ENCODE peak calls at places on chromosomes 3 and 15, in seven cellular contexts. N is choroid plexus epithelial cell, G is brain microvascular endothelial cell, K is fibroblast of pulmonary artery, P is astrocyte of the spinal cord, E is body of pancreas, U is fibroblast of lung. W is an unnamed sample.

GRCh38 chr15:60899322-60899966 is 329.7 kb downstream of the RORA start:
- DNase-seq in U (no peak), E (no peak), G (no peak), N (no peak), P (no peak), K (no peak), W (no peak)

GRCh38 chr3:75737831-75738493 is 47.4 kb downstream of the ZNF717 start:
- DNase-seq in K (peak; percentile 25), E (no peak), U (peak; percentile 19), P (peak; percentile 46), N (peak; percentile 32), G (no peak), W (no peak)

GRCh38 chr3:71695000-71695482 is 30.2 kb downstream of the EIF4E3 start:
- DNase-seq in N (peak; percentile 63), U (no peak), K (no peak), E (peak; percentile 45), P (no peak), G (no peak), W (no peak)

GRCh38 chr15:39110336-39110735 is 470.5 kb upstream of the THBS1 start:
- DNase-seq in U (peak; percentile 94), G (peak; percentile 62), K (peak; percentile 88), N (peak; percentile 44), E (no peak), P (peak; percentile 68), W (peak; percentile 77)

GRCh38 chr15:28786521-28786920 is 61.9 kb downstream of the GOLGA6L7 start:
- DNase-seq in P (no peak), N (peak; percentile 69), K (peak; percentile 80), U (peak; percentile 73), G (no peak), E (no peak), W (peak; percentile 21)

GRCh38 chr3:59186735-59187134 is 136.9 kb upstream of the CFAP20DC start:
- DNase-seq in P (no peak), N (no peak), G (no peak), K (no peak), E (no peak), U (no peak), W (no peak)

GRCh38 chr3:169362261-169362660 is 301.3 kb downstream of the MECOM start:
- DNase-seq in G (no peak), P (peak; percentile 56), N (peak; percentile 64), K (peak; percentile 71), U (peak; percentile 72), E (peak; percentile 73), W (no peak)

GRCh38 chr15:55221090-55222011 is 24.6 kb upstream of the RSL24D1 start:
- DNase-seq in K (peak; percentile 98), P (peak; percentile 86), U (peak; percentile 95), N (peak; percentile 99), G (peak; percentile 74), E (no peak), W (peak; percentile 91)

GRCh38 chr3:113097821-113098516 is 107.2 kb downstream of the GTPBP8 start:
- DNase-seq in P (peak; percentile 89), K (peak; percentile 64), G (peak; percentile 87), U (peak; percentile 92), N (peak; percentile 88), E (no peak), W (peak; percentile 62)

GRCh38 chr3:54600441-54601204 is 327.2 kb downstream of the LRTM1 start:
- DNase-seq in K (peak; percentile 3), E (no peak), P (no peak), G (no peak), U (no peak), N (no peak), W (no peak)
- H3K4me3 ChIP-seq in K (no peak overlapping the region), E (no peak overlapping the region), P (no peak overlapping the region), G (no peak overlapping the region), U (no peak overlapping the region), N (no peak overlapping the region), W (no peak overlapping the region)

DNA sequence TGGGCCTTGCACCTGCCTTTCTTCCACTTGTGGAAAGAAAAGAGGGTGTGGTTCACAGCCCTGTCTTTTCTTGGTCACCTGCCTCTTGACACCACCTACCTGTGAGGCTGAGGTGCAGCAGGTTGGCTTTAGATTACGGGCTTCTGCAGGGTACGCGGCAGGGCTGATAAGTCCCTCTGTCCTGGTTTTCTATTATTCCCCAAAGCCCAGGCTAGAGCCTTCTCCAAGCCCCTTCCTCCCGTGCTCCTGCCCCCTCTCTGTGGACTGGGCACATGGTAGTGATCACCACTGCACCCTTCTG is 44.8 kb upstream of the HACD2 start:
- DNase-seq in P (no peak), K (no peak), N (no peak), U (no peak), G (no peak), E (no peak), W (no peak)
- TF ChIP-seq CTCF in P (no peak), K (no peak), N (no peak), U (no peak), G (no peak), E (no peak), W (no peak)

DNA sequence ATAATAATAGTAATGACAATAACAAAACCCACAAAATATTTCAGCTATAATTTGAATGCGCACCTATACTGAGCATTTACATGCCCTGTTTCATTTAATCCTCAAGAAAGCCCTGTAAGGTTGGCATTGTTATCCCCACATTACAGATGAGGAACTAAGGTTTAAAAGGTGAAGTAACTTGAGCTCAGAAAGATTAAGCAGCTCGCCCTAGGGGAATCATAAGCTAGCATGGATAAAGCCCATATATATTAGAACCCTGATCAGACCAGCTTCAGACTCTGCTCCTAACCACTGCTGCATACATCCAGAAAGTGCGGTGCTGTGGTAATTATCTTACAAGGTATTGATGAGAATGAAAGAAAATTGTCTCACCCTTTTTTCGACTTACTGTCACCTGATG is 141.1 kb upstream of the CGNL1 start:
- DNase-seq in U (no peak), N (no peak), G (no peak), K (no peak), E (no peak), P (no peak), W (no peak)
- H3K4me3 ChIP-seq in U (no peak overlapping the region), N (no peak overlapping the region), G (no peak overlapping the region), K (no peak overlapping the region), E (no peak overlapping the region), P (no peak overlapping the region), W (no peak overlapping the region)

DNA sequence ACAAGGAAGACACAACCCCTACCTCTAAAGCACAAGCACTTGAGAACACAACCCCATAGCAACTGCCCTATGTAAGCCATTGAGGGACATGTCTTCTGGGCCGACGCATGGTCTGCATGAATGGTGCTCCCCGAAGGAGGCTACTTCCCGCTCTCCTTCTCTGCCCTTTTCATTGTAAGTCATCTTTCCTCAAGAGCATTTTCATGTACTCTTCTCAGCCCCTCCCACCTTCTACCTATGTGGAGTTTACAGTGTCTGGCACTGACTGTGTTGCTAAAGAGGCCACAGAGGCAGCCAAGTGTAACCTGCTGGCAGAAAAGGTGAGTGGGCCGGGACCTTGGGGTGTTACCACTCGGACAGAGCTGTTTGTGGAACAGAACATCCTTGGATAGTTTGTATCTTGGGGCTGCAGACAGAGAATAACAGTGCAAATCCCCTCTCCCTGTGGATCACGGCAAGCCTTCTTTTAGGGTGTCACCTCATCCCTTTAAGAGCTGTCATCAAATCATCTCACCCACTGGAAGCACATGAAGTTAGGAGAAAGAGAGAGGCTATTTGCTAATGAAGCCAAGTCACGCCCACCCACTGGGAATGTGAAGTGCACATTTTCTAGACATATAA is 5.6 kb downstream of the AHSG start:
- DNase-seq in U (no peak), E (no peak), K (no peak), P (no peak), G (no peak), N (no peak), W (no peak)
- TF ChIP-seq CTCF in U (no peak), E (no peak), K (no peak), P (no peak), G (no peak), N (no peak), W (no peak)